ENCODE peak calls at places on chromosomes 12 and 14, in four cellular contexts. W is HepG2, X is H1, I is K562. V is an unnamed sample.
A peak's percentile ranks its signal among the peaks of the same experiment; 100 is the strongest.

GRCh38 chr12:109308534-109309440 is at the start of gene FOXN4:
- DNase-seq in W (no peak), X (peak; percentile 82), I (no peak), V (peak; percentile 80)

GRCh38 chr12:115941362-115941761 is 336.1 kb downstream of the MED13L start:
- DNase-seq in W (no peak), X (no peak), I (no peak), V (no peak)

GRCh38 chr14:65373671-65374039 is 38.9 kb upstream of the FUT8 start:
- DNase-seq in W (no peak), X (no peak), I (no peak), V (no peak)

GRCh38 chr14:45112886-45113772 is 21.2 kb downstream of the FKBP3 start:
- DNase-seq in W (peak; percentile 53), X (no peak), I (no peak), V (no peak)

GRCh38 chr14:41570415-41571155 is 36.1 kb upstream of the LRFN5 start:
- DNase-seq in W (no peak), X (no peak), I (no peak), V (no peak)

GRCh38 chr12:9049520-9050133 is 60.3 kb downstream of the KLRG1 start:
- DNase-seq in W (peak; percentile 46), X (no peak), I (peak; percentile 27), V (no peak)

GRCh38 chr12:14664434-14665023 is 31.9 kb downstream of the GUCY2C start:
- DNase-seq in W (peak; percentile 6), X (no peak), I (no peak), V (no peak)

GRCh38 chr14:30240002-30240401 is 312.4 kb upstream of the PRKD1 start:
- DNase-seq in W (no peak), X (no peak), I (no peak), V (no peak)

GRCh38 chr14:61631044-61631692 is 64.1 kb upstream of the HIF1A start:
- DNase-seq in W (no peak), X (no peak), I (no peak), V (no peak)

DNA sequence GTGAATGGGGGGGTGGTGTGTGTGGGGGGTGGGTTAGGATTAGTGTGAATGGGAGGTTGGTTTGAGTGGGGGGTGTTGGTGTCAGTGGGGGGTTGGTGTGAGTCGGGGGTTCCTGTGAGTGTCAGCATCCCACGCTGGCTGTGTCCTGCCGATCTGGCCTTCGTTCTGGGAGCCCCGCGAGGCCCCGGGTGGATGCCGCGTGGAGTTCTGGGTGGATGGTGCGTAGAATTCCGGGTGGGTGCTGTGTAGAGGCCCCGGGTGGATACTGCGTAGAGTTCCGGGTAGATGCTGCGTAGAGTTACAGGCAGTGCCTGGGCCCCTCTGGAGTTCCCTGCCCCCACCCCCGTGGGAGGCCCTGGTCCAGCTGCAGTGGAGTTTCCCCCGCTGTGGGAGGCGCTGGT is 8.7 kb downstream of the NOC4L start:
- DNase-seq in W (no peak), X (no peak), I (no peak), V (no peak)
- TF ChIP-seq CREB1 in W (no peak), X (no peak), I (no peak), V (no peak)

DNA sequence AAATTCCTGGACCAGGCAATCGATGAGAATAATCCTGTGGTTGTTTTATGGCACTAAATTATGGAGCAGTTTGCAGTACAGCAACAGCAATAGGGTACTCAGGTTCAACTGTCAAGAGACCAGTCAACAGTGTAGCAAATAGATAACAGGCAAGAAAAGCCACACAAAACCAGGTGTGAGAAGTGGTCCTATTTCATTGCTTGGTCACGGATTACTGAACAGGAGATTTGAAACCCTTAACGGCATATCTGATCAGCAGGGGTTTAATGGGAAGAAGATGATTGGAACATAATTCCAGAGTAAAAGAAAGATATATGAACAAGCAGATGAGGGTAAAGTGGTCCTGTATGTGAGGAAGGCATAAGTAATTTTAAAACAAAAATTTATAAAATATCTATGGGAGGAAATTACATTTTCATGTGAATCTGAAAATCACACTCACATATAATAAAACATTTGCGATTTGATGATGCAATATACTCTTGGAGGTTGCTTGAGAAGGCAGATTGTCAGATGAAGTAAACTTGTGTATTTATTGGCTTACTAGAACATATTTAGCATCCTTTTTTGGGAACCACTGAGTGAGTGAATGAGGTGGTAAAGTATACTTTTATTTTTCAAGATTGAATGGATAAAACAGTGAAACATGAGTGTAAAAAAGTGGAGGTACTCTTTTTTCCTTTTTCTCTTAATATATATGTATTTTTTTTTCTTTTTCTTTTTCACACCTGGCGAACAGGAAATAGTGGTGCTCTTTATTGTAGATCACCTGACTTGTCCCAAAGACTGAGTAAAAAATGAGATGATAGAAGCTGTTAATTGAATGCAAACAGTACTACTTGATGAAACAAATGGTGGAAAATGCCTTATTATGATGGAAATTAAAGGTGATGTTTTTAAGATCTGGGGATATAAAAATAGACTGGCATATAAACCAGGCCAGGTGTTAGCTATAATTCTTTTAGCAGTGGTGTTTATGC is 21.5 kb upstream of the SDR39U1 start:
- DNase-seq in W (no peak), X (no peak), I (no peak), V (no peak)
- TF ChIP-seq ATF2 in W (no peak), X (no peak), I (no peak), V (no peak)

DNA sequence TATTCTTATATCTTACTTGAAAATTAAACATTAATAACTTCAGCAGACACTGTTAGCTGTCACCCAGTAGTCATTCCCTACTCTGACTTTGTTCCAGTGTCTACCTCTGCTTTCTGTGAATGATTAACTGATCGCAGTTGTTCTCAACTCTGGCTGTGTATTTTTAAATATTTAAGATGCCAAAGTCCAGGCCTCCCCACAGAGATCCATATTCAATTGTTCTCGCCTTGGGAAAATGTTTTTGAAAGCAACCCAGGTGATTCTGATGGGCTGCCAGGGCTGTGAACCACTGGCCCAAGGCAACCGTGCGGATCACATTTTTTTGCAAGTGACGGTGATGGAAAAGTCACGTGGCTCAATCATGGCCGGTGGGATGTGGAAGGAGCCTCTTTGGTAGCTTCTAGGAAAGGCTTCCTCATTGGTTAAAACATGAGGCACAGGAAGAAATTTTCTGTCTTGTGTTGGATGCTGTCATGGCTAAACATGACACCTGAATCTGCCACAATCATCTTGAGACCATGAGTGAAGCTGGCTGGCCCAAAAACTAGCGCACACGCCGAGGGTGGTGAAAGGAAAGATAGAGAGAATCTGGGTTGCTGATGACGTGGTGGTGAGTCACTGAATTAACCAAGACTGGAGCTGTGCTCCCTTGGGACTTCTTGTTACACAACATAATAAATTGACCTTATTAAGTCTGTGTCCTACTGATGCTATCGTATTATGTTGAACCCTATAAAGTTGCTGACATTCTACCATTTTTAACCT is 37.2 kb downstream of the RDH12 start:
- DNase-seq in W (peak; percentile 94), X (no peak), I (peak; percentile 35), V (no peak)
- TF ChIP-seq JUN in W (no peak), X (no peak), I (peak; percentile 54), V (no peak)

GRCh38 chr12:3231399-3231876 is 154.3 kb downstream of the TSPAN9 start:
- DNase-seq in W (no peak), X (peak; percentile 81), I (no peak), V (peak; percentile 67)
- TF ChIP-seq CREB1 in W (no peak), X (no peak), I (no peak), V (no peak)

GRCh38 chr12:3035171-3035570 is 42.0 kb upstream of the TSPAN9 start:
- DNase-seq in W (no peak), X (no peak), I (no peak), V (no peak)

GRCh38 chr12:3032161-3032560 is 45.0 kb upstream of the TSPAN9 start:
- DNase-seq in W (no peak), X (no peak), I (no peak), V (no peak)

GRCh38 chr12:3032770-3033537 is 44.2 kb upstream of the TSPAN9 start:
- DNase-seq in W (no peak), X (no peak), I (no peak), V (no peak)

GRCh38 chr12:3034067-3034750 is 43.0 kb upstream of the TSPAN9 start:
- DNase-seq in W (peak; percentile 55), X (peak; percentile 92), I (peak; percentile 74), V (peak; percentile 89)

DNA sequence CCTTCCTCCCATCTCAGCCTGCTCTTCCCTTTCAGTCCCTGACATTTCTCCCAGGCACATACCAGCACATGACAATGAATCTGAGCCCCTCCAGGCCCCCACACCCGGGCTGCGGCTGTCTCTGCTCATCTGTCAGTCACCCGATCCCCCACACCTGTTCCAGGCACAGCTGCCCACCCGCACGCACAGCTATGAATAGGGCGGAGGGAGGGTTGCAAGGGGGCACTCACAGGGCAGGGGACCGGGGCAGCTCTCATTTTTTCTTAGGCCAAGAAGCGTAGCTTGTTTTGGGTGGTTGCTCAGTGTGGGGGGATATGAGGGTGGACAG is 43.7 kb upstream of the TSPAN9 start:
- DNase-seq in W (no peak), X (no peak), I (no peak), V (no peak)
- TF ChIP-seq ATF2 in W (no peak), X (no peak), I (no peak), V (no peak)

GRCh38 chr12:20950248-20950647 is 139.7 kb downstream of the SLCO1B3 start:
- DNase-seq in W (peak; percentile 6), X (no peak), I (peak; percentile 1), V (no peak)

GRCh38 chr12:20946732-20947131 is 136.2 kb downstream of the SLCO1B3 start:
- DNase-seq in W (peak; percentile 1), X (peak; percentile 61), I (peak; percentile 6), V (peak; percentile 58)
- TF ChIP-seq JUN in W (no peak), X (no peak), I (no peak), V (no peak)

GRCh38 chr14:33556382-33557121 is 394.3 kb downstream of the EGLN3 start:
- DNase-seq in W (no peak), X (no peak), I (no peak), V (no peak)
- TF ChIP-seq CREB1 in W (no peak), X (no peak), I (no peak), V (no peak)

GRCh38 chr12:54598966-54599365 is 10.5 kb upstream of the PPP1R1A start:
- DNase-seq in W (no peak), X (no peak), I (no peak), V (no peak)

GRCh38 chr12:54595471-54595870 is 7.0 kb upstream of the PPP1R1A start:
- DNase-seq in W (no peak), X (no peak), I (no peak), V (no peak)

GRCh38 chr12:54593716-54594115 is 5.3 kb upstream of the PPP1R1A start:
- DNase-seq in W (no peak), X (no peak), I (no peak), V (no peak)

GRCh38 chr12:54593135-54593534 is 4.7 kb upstream of the PPP1R1A start:
- DNase-seq in W (no peak), X (no peak), I (no peak), V (no peak)

GRCh38 chr12:54596526-54596946 is 8.1 kb upstream of the PPP1R1A start:
- DNase-seq in W (peak; percentile 40), X (peak; percentile 88), I (peak; percentile 59), V (peak; percentile 86)
- TF ChIP-seq ATF2 in W (no peak), X (no peak), I (no peak), V (no peak)

DNA sequence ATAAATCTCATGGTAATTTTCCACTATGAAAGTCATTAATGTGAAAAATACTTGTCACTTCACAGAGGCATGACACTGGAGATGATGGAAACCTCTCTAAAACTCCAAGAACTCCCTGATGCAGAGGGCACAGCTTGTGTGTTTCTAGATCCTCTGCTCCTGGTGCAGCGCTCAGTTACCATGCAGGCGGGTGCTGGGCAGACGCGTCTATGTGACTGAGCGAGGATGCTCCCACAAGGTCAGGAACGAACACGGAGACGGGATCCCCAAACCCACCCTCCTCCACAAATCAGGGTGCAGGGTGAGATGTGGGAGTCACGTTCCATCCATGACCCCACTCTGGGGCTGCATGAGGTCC is 81.5 kb downstream of the CCDC88C start:
- DNase-seq in W (no peak), X (no peak), I (no peak), V (no peak)
- TF ChIP-seq JUN in W (no peak), X (no peak), I (no peak), V (no peak)

V was measured in WTC11.